ENCODE peak calls at places on chromosomes 16 and 17, in five cellular contexts. L is AG10803, A is suprapubic skin, H is PC-9, T is hepatocyte. R is an unnamed sample.

GRCh38 chr17:21039839-21040575 is 2.8 kb downstream of the USP22 start:
- DNase-seq in L (peak), A (no peak), H (peak), T (peak), R (peak)

GRCh38 chr16:56961851-56962281 is at the start of gene CETP:
- DNase-seq in L (no peak), A (no peak), H (no peak), T (no peak), R (no peak)

GRCh38 chr17:31581022-31581483 is 189.6 kb downstream of the RAB11FIP4 start:
- DNase-seq in L (peak), A (no peak), H (peak), T (no peak), R (peak)

GRCh38 chr16:68311316-68311620 is 449 bp downstream of the PRMT7 start:
- DNase-seq in L (no peak), A (no peak), H (no peak), T (no peak), R (peak)

GRCh38 chr16:66580605-66581209 is 1.4 kb downstream of the CMTM2 start:
- DNase-seq in L (peak), A (no peak), H (peak), T (no peak), R (peak)

GRCh38 chr16:78994135-78994534 is 606.4 kb downstream of the MAF start:
- DNase-seq in L (no peak), A (no peak), H (no peak), T (no peak), R (no peak)

GRCh38 chr16:59355704-59356103 is 621.6 kb upstream of the GOT2 start:
- DNase-seq in L (no peak), A (no peak), H (no peak), T (no peak), R (no peak)

GRCh38 chr16:2161911-2162310 is 6.3 kb downstream of the TRAF7 start:
- DNase-seq in L (no peak), A (no peak), H (no peak), T (no peak), R (no peak)

GRCh38 chr17:78745407-78746088 is 36.5 kb downstream of the CYTH1 start:
- DNase-seq in L (peak), A (no peak), H (no peak), T (peak), R (peak)

GRCh38 chr16:66431760-66432159 is 4.7 kb downstream of the BEAN1 start:
- DNase-seq in L (no peak), A (no peak), H (no peak), T (no peak), R (no peak)

GRCh38 chr17:20961551-20961950 is 81.3 kb downstream of the USP22 start:
- DNase-seq in L (peak), A (no peak), H (no peak), T (no peak), R (no peak)

GRCh38 chr17:74012465-74012864 is 191.0 kb upstream of the RPL38 start:
- DNase-seq in L (no peak), A (no peak), H (no peak), T (no peak), R (no peak)

GRCh38 chr16:52526830-52527229 is 20.1 kb downstream of the TOX3 start:
- DNase-seq in L (no peak), A (no peak), H (no peak), T (no peak), R (no peak)

GRCh38 chr17:7260601-7261376 is 1.5 kb downstream of the CLDN7 start:
- DNase-seq in L (no peak), A (no peak), H (peak), T (peak), R (no peak)

GRCh38 chr17:20263595-20263994 is 203.7 kb downstream of the LGALS9B start:
- DNase-seq in L (peak), A (no peak), H (no peak), T (no peak), R (peak)

GRCh38 chr16:58348986-58349385 is 43.3 kb upstream of the GINS3 start:
- DNase-seq in L (no peak), A (no peak), H (no peak), T (no peak), R (no peak)

GRCh38 chr16:88685156-88686061 is 898 bp downstream of the SNAI3 start:
- DNase-seq in L (peak), A (no peak), H (peak), T (peak), R (peak)

GRCh38 chr16:9428355-9429005 is 337.0 kb downstream of the HAPSTR1 start:
- DNase-seq in L (no peak), A (no peak), H (no peak), T (no peak), R (no peak)

GRCh38 chr17:47810200-47810821 is 11.3 kb downstream of the OSBPL7 start:
- DNase-seq in L (peak), A (peak), H (peak), T (peak), R (peak)

GRCh38 chr17:74592087-74592990 is at the start of gene CD300LD:
- DNase-seq in L (no peak), A (no peak), H (no peak), T (no peak), R (no peak)

GRCh38 chr17:7394452-7395191 is at the start of gene PLSCR3:
- DNase-seq in L (peak), A (peak), H (peak), T (peak), R (peak)

GRCh38 chr17:68297168-68297567 is 5.9 kb downstream of the ARSG start:
- DNase-seq in L (peak), A (no peak), H (no peak), T (no peak), R (no peak)

GRCh38 chr16:2814757-2815298 is 2.2 kb upstream of the PRSS21 start:
- DNase-seq in L (no peak), A (peak), H (no peak), T (no peak), R (no peak)

GRCh38 chr17:43169561-43170139 is 1.4 kb upstream of the NBR1 start:
- DNase-seq in L (peak), A (no peak), H (peak), T (peak), R (no peak)

GRCh38 chr17:60311936-60312335 is 80.0 kb downstream of the USP32 start:
- DNase-seq in L (peak), A (no peak), H (no peak), T (no peak), R (peak)

GRCh38 chr16:66569827-66570405 is 3.7 kb downstream of the CMTM1 start:
- DNase-seq in L (peak), A (no peak), H (peak), T (peak), R (peak)

GRCh38 chr17:17325228-17325627 is 22.1 kb downstream of the NT5M start:
- DNase-seq in L (no peak), A (peak), H (no peak), T (no peak), R (no peak)

GRCh38 chr16:19363741-19364140 is 53.9 kb upstream of the TMC5 start:
- DNase-seq in L (no peak), A (no peak), H (no peak), T (no peak), R (no peak)

GRCh38 chr17:64327201-64327930 is 63.3 kb downstream of the PECAM1 start:
- DNase-seq in L (no peak), A (no peak), H (peak), T (no peak), R (no peak)

GRCh38 chr16:149024-149675 is 3.3 kb upstream of the HBZ start:
- DNase-seq in L (peak), A (no peak), H (no peak), T (no peak), R (peak)

GRCh38 chr17:50932584-50932901 is 66.4 kb upstream of the TOB1 start:
- DNase-seq in L (no peak), A (no peak), H (peak), T (no peak), R (no peak)

GRCh38 chr17:17057057-17057551 is 14.8 kb downstream of the MPRIP start:
- DNase-seq in L (no peak), A (peak), H (no peak), T (no peak), R (no peak)

GRCh38 chr16:67942200-67942509 is 1.8 kb downstream of the LCAT start:
- DNase-seq in L (peak), A (no peak), H (no peak), T (peak), R (peak)

GRCh38 chr16:22352726-22353125 is 21.7 kb downstream of the CDR2 start:
- DNase-seq in L (no peak), A (no peak), H (no peak), T (no peak), R (no peak)

GRCh38 chr17:34584805-34585416 is 5.5 kb downstream of the TMEM132E start:
- DNase-seq in L (peak), A (no peak), H (peak), T (peak), R (peak)

GRCh38 chr17:34300652-34301390 is 15.3 kb downstream of the CCL11 start:
- DNase-seq in L (peak), A (no peak), H (no peak), T (no peak), R (peak)

GRCh38 chr17:29722411-29723198 is 99.9 kb upstream of the CORO6 start:
- DNase-seq in L (peak), A (no peak), H (no peak), T (peak), R (peak)

GRCh38 chr17:15247891-15248529 is 17.1 kb downstream of the PMP22 start:
- DNase-seq in L (peak), A (no peak), H (no peak), T (no peak), R (no peak)

GRCh38 chr17:7982171-7982570 is 20.2 kb upstream of the GUCY2D start:
- DNase-seq in L (peak), A (peak), H (peak), T (no peak), R (peak)

GRCh38 chr17:81520021-81520894 is 7.7 kb upstream of the ACTG1 start:
- DNase-seq in L (no peak), A (no peak), H (no peak), T (no peak), R (no peak)

GRCh38 chr16:4696172-4696904 is 3.0 kb downstream of the NUDT16L1 start:
- DNase-seq in L (no peak), A (no peak), H (no peak), T (peak), R (no peak)

GRCh38 chr16:4693296-4693955 is at the start of gene NUDT16L1:
- DNase-seq in L (peak), A (peak), H (peak), T (peak), R (peak)

GRCh38 chr16:4695473-4696171 is 2.3 kb downstream of the NUDT16L1 start:
- DNase-seq in L (no peak), A (no peak), H (no peak), T (peak), R (no peak)

GRCh38 chr16:4693956-4694663 is 748 bp downstream of the NUDT16L1 start:
- DNase-seq in L (peak), A (peak), H (no peak), T (peak), R (peak)

DNA sequence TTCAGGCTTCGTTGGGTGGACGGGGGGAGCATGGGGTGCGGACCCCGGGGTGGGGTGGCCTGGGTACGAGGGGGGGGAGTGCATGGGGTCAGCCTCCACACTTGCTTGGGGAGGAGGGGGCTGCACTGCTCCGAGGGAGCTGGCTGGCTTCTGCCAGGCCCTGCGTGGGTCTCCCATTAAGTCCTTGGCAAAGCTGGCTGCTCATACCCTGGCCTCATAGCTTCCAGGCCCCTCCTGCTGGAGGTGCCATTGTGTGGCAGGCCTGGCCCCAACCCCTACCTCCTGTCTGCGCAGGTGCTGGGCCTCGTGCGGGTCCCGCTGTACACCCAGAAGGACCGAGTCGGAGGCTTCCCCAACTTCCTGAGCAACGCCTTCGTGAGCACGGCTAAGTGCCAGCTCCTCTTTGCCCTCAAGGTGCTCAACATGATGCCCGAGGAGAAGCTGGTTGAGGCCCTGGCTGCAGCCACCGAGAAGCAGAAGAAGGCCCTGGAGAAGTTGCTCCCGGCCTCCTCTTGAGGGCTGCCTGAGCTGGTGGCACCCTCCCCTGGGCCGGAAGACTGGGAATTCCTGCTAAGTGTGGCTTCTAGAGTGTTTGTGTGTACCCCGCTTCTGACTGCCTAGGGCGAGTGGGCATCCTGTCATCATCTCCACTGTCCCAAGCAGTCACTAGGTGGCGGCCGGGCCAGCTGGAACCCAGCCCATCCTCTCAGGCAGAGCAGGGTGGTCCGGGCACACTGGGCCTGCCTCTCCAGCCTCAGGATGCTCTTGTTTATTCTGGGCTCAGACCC is 1.5 kb downstream of the NUDT16L1 start:
- DNase-seq in L (peak), A (no peak), H (no peak), T (no peak), R (no peak)
- H3K4me3 ChIP-seq in L (peak), A (peak), H (peak), T (peak), R (peak)

DNA sequence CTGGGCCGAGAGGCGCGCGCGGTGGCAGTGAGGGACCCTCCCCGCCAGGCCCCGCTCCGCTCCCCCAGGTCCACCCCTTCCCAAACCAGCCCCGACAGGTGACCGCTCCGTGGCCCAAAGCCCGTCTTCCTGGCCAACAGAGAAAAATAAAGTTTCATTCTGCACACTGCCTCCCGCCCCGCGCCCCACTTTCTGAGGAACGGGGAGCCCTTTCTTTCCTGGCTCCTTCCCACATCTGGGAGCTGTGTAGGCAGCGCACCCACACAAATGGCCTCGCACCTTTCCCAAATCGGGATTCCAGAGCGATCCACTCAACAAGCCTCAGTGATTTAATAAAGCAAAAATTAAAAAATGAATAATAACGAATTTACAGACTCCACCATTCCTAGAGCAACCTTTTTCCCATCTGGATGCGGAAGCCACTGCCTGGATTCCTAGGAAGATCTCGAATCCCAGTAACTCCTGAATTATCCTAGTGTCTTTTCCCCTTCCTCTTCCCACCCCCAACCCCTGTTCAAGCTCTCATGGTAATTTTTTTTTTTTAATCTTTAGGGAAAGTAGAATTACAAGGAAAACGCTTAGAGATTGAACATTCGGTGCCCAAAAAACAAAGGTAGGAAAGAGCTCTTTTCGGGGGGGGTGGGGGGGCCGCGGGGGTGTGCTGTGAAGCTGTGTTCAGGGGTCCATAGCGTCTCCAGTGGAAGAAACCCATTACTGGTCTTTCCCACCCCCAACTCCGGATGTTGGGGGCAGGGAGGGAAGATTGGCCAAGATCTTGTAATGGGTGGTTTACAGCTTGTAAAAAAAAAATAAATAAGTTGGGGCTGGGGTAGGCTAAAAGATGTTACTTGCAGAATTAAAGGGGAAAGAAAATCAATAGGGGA is 1.6 kb downstream of the IGF2BP1 start:
- DNase-seq in L (no peak), A (peak), H (no peak), T (peak), R (peak)
- TF ChIP-seq CTCF in L (no peak), A (no peak), H (no peak), T (peak), R (peak)

GRCh38 chr17:39639566-39640458 is 2.9 kb downstream of the STARD3 start:
- DNase-seq in L (no peak), A (no peak), H (no peak), T (no peak), R (no peak)

GRCh38 chr17:39636587-39636926 is 387 bp upstream of the STARD3 start:
- DNase-seq in L (no peak), A (no peak), H (no peak), T (no peak), R (peak)

GRCh38 chr17:39639043-39639442 is 2.1 kb downstream of the STARD3 start:
- DNase-seq in L (no peak), A (no peak), H (no peak), T (no peak), R (no peak)

GRCh38 chr17:39636927-39637736 is at the start of gene STARD3:
- DNase-seq in L (peak), A (peak), H (peak), T (peak), R (peak)

DNA sequence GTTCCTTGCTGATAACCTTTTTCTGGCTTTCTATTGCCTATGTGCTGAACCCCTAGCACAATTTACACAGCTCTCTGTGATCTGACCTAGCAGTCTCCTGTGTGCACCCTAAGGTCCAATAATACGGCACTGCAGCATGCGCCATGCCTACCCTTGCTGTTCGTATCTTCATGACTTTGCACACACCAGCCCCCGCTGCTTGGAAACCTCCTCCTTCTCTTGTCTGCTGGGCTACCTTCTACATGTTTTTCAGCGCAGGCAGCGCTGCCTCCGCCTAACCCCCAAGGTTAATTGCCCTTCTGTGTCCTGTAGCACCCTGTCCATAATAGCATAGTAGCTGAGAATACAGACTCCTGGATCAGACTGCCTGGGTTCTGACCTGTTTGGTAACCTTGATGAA is 1.4 kb downstream of the STARD3 start:
- DNase-seq in L (no peak), A (no peak), H (no peak), T (no peak), R (no peak)
- H3K4me3 ChIP-seq in L (peak), A (peak), H (peak), T (peak), R (no peak)

GRCh38 chr16:50884066-50884860 is 142.4 kb downstream of the CYLD start:
- DNase-seq in L (no peak), A (no peak), H (no peak), T (no peak), R (no peak)
- TF ChIP-seq CTCF in L (peak), A (no peak), H (peak), T (peak), R (peak)

GRCh38 chr17:80479246-80479566 is 2.8 kb upstream of the NPTX1 start:
- DNase-seq in L (no peak), A (no peak), H (no peak), T (no peak), R (no peak)

GRCh38 chr17:80478487-80479245 is 2.3 kb upstream of the NPTX1 start:
- DNase-seq in L (no peak), A (no peak), H (no peak), T (no peak), R (no peak)

GRCh38 chr17:80476877-80477646 is 655 bp upstream of the NPTX1 start:
- DNase-seq in L (no peak), A (no peak), H (no peak), T (no peak), R (no peak)

GRCh38 chr17:80475949-80476876 is at the start of gene NPTX1:
- DNase-seq in L (no peak), A (no peak), H (no peak), T (peak), R (no peak)

GRCh38 chr17:80477647-80478478 is 1.5 kb upstream of the NPTX1 start:
- DNase-seq in L (peak), A (no peak), H (no peak), T (peak), R (peak)
- H3K4me3 ChIP-seq in L (peak), A (peak), H (no peak), T (peak), R (no peak)

DNA sequence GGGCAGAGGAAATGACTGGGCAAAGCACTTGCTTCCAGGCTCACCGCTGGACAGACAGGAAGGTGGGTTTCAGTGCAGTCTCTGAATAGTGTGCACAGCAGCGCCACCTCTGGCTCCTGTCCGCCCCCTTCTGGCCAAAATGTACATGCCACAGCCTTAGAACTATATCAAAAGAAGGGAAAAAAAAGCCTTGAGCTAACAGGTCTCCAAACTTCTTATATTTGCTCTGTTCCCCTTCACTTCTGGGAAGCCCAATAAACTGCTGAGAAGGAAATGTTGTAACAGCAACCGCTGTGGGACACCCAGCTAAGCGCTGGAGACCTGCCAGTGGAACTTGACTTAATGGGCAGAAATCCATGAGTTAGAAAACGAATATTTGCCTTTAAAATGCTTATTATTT is 17.5 kb downstream of the COG7 start:
- DNase-seq in L (peak), A (no peak), H (peak), T (peak), R (peak)
- TF ChIP-seq CTCF in L (peak), A (peak), H (peak), T (peak), R (peak)

GRCh38 chr16:87363771-87364476 is 19.7 kb downstream of the FBXO31 start:
- DNase-seq in L (no peak), A (no peak), H (no peak), T (no peak), R (no peak)
- H3K4me3 ChIP-seq in L (no peak), A (no peak), H (no peak), T (no peak), R (no peak)

R was measured in astrocyte of the spinal cord.